ENCODE peak calls at places on chromosomes 4 and X, in ten cellular contexts. J, X, H, F, A, R, I, N, S and V are unnamed samples.

GRCh38 chr4:142600952-142601351 is 245.1 kb downstream of the INPP4B start:
- DNase-seq in X (no peak), H (no peak), S (no peak), I (no peak), A (no peak), J (no peak), N (no peak), R (no peak), F (no peak), V (peak)

GRCh38 chrX:11758400-11759171 is 549 bp downstream of the MSL3 start:
- DNase-seq in A (peak), I (peak), S (peak), J (peak), N (peak), F (peak), X (peak), R (peak), H (peak), V (peak)

GRCh38 chrX:44306336-44306735 is 37.1 kb downstream of the EFHC2 start:
- DNase-seq in F (peak), A (no peak), S (no peak), J (no peak), X (no peak), I (peak), H (peak), R (peak), N (peak), V (peak)

GRCh38 chr4:63275491-63275890 is 1133.8 kb downstream of the TECRL start:
- DNase-seq in J (peak), R (no peak), S (no peak), A (no peak), I (no peak), H (no peak), F (no peak), X (no peak), N (no peak), V (no peak)

GRCh38 chr4:94274912-94275311 is 67.2 kb downstream of the SMARCAD1 start:
- DNase-seq in X (no peak), F (no peak), H (peak), A (no peak), S (no peak), N (no peak), J (no peak), I (peak), R (peak), V (no peak)

GRCh38 chr4:173538148-173538902 is 8.3 kb upstream of the HAND2 start:
- DNase-seq in A (no peak), S (peak), F (no peak), R (peak), X (peak), N (no peak), J (peak), H (no peak), I (no peak), V (no peak)

GRCh38 chr4:102163404-102164140 is 181.7 kb downstream of the SLC39A8 start:
- DNase-seq in S (no peak), J (no peak), N (no peak), X (no peak), A (no peak), H (no peak), R (no peak), F (no peak), I (no peak), V (no peak)

GRCh38 chr4:185669288-185669687 is 134.0 kb upstream of the PDLIM3 start:
- DNase-seq in I (no peak), H (no peak), F (no peak), S (no peak), N (no peak), X (no peak), R (no peak), J (no peak), A (no peak), V (no peak)

GRCh38 chr4:185682236-185682635 is 129.8 kb downstream of the SORBS2 start:
- DNase-seq in H (peak), F (no peak), N (peak), S (no peak), X (no peak), I (peak), J (no peak), A (no peak), R (peak), V (peak)

GRCh38 chr4:14985161-14985560 is 17.1 kb upstream of the CPEB2 start:
- DNase-seq in R (no peak), N (no peak), J (no peak), F (no peak), I (no peak), A (no peak), S (no peak), X (no peak), H (no peak), V (no peak)

GRCh38 chr4:123495530-123495929 is 98.9 kb downstream of the SPRY1 start:
- DNase-seq in S (no peak), X (no peak), F (no peak), N (peak), A (no peak), I (no peak), J (no peak), H (peak), R (peak), V (peak)

GRCh38 chrX:13607356-13607995 is 38.1 kb downstream of the EGFL6 start:
- DNase-seq in N (no peak), R (no peak), F (no peak), X (no peak), I (no peak), H (no peak), S (no peak), J (no peak), A (no peak), V (no peak)

GRCh38 chr4:15337258-15337657 is 90.6 kb upstream of the C1QTNF7 start:
- DNase-seq in A (no peak), I (no peak), J (no peak), H (no peak), F (no peak), S (no peak), X (no peak), R (no peak), N (no peak), V (no peak)

GRCh38 chrX:1249101-1249887 is 19.3 kb upstream of the CSF2RA start:
- DNase-seq in N (peak), S (peak), H (no peak), I (no peak), A (peak), J (no peak), X (peak), F (peak), R (no peak), V (peak)

GRCh38 chr4:126604273-126604867 is 1028.4 kb upstream of the INTU start:
- DNase-seq in F (no peak), X (peak), N (peak), H (peak), A (no peak), R (peak), J (no peak), S (peak), I (peak), V (peak)

GRCh38 chrX:50920132-50920531 is 9.6 kb downstream of the BMP15 start:
- DNase-seq in N (peak), A (no peak), I (peak), R (peak), S (no peak), X (peak), F (no peak), J (no peak), H (peak), V (peak)

GRCh38 chrX:72269671-72270251 is 7.3 kb downstream of the RPS4X start:
- DNase-seq in J (no peak), A (no peak), S (no peak), F (no peak), R (peak), H (peak), N (peak), X (no peak), I (peak), V (peak)

GRCh38 chr4:85051526-85051925 is 85.0 kb upstream of the WDFY3 start:
- DNase-seq in J (no peak), N (no peak), F (no peak), A (no peak), S (no peak), X (no peak), H (no peak), R (no peak), I (no peak), V (no peak)

GRCh38 chr4:10144971-10145370 is 28.4 kb upstream of the WDR1 start:
- DNase-seq in F (no peak), H (no peak), J (no peak), R (no peak), I (no peak), A (no peak), S (no peak), N (no peak), X (no peak), V (no peak)

GRCh38 chr4:181939199-181939945 is 303.8 kb upstream of the TENM3 start:
- DNase-seq in N (no peak), R (no peak), S (no peak), A (no peak), X (peak), H (peak), F (no peak), I (peak), J (no peak), V (no peak)

GRCh38 chrX:10021461-10022272 is 54.5 kb downstream of the CLDN34 start:
- DNase-seq in H (peak), J (no peak), N (no peak), X (no peak), S (no peak), I (no peak), F (no peak), R (peak), A (no peak), V (no peak)

GRCh38 chr4:70734168-70734954 is 12.6 kb downstream of the RUFY3 start:
- DNase-seq in R (peak), J (no peak), I (peak), S (peak), N (peak), H (peak), F (peak), X (no peak), A (no peak), V (peak)

GRCh38 chr4:38026138-38026740 is 66.0 kb downstream of the PTTG2 start:
- DNase-seq in F (no peak), H (no peak), X (no peak), R (no peak), A (no peak), N (no peak), S (no peak), J (no peak), I (no peak), V (no peak)

GRCh38 chr4:94880976-94881375 is 123.2 kb downstream of the BMPR1B start:
- DNase-seq in H (peak), J (no peak), A (no peak), S (no peak), I (peak), N (no peak), X (no peak), R (peak), F (no peak), V (peak)

GRCh38 chr4:123746981-123747380 is 350.4 kb downstream of the SPRY1 start:
- DNase-seq in J (no peak), N (peak), A (no peak), R (no peak), H (no peak), X (peak), S (peak), I (no peak), F (no peak), V (no peak)

GRCh38 chrX:148500428-148501120 is at the start of gene AFF2:
- DNase-seq in H (no peak), J (peak), X (peak), I (peak), R (peak), N (peak), A (no peak), F (no peak), S (peak), V (peak)

GRCh38 chrX:25017667-25018247 is 2.0 kb upstream of the ARX start:
- DNase-seq in I (no peak), X (no peak), H (no peak), N (no peak), R (no peak), S (peak), J (no peak), F (no peak), A (no peak), V (no peak)

DNA sequence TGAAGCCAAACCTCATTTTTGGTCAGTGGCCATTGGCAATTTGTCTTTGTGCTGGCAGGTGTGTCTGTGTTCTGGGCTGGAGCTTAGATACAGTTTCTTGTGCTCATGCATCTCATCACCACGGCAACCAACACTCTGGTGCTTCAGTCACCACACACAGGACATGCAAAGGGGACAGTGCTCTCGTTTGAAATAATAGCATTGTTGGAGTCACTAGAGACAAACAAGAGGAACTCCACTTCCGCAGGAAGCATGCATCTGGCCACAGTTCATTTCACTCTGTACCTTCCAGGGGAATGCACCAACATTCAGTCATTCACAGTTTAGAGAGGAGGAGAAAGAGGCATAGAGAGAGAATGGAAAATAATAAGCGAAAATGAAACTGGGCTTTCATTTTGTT is 267.4 kb downstream of the ANK2 start:
- DNase-seq in F (no peak), N (no peak), R (peak), S (no peak), J (no peak), I (no peak), X (peak), H (no peak), A (no peak), V (no peak)
- H3K4me3 ChIP-seq in F (no peak), N (no peak), R (no peak), S (no peak), J (no peak), I (no peak), X (no peak), H (no peak), A (no peak), V (no peak)

GRCh38 chr4:168264903-168265302 is 53.6 kb downstream of the DDX60 start:
- DNase-seq in I (no peak), X (no peak), R (no peak), S (peak), H (no peak), F (no peak), A (no peak), J (no peak), N (no peak), V (no peak)
- TF ChIP-seq CTCF in I (no peak), X (no peak), R (no peak), S (no peak), H (no peak), F (no peak), A (no peak), J (no peak), N (no peak), V (no peak)

GRCh38 chrX:140501940-140502468 is 2.9 kb downstream of the SOX3 start:
- DNase-seq in N (no peak), R (no peak), A (no peak), J (no peak), H (no peak), I (no peak), S (no peak), F (no peak), X (peak), V (no peak)

GRCh38 chrX:140503230-140503585 is 1.7 kb downstream of the SOX3 start:
- DNase-seq in I (peak), H (no peak), S (no peak), X (no peak), R (no peak), J (no peak), A (no peak), F (no peak), N (no peak), V (no peak)

GRCh38 chrX:140504371-140505324 is at the start of gene SOX3:
- DNase-seq in F (no peak), H (no peak), I (peak), X (peak), N (no peak), S (no peak), R (no peak), J (no peak), A (no peak), V (no peak)

GRCh38 chrX:140502491-140503229 is 2.2 kb downstream of the SOX3 start:
- DNase-seq in X (no peak), A (no peak), J (no peak), I (peak), N (no peak), S (peak), R (no peak), H (no peak), F (no peak), V (no peak)

GRCh38 chrX:140503714-140504351 is 1.0 kb downstream of the SOX3 start:
- DNase-seq in F (no peak), X (peak), J (no peak), R (no peak), N (no peak), S (peak), H (peak), I (peak), A (no peak), V (no peak)
- H3K4me3 ChIP-seq in F (no peak), X (peak), J (peak), R (no peak), N (peak), S (peak), H (peak), I (peak), A (no peak), V (no peak)

GRCh38 chr4:48767055-48767454 is 13.0 kb downstream of the FRYL start:
- DNase-seq in H (no peak), N (no peak), F (no peak), R (no peak), J (no peak), X (peak), A (no peak), I (no peak), S (no peak), V (no peak)
- TF ChIP-seq CTCF in H (no peak), N (peak), F (no peak), R (peak), J (no peak), X (peak), A (no peak), I (peak), S (no peak), V (no peak)

GRCh38 chrX:125202486-125203378 is 116.9 kb upstream of the TEX13C start:
- DNase-seq in R (no peak), X (peak), J (no peak), A (no peak), F (no peak), H (no peak), N (no peak), S (peak), I (no peak), V (no peak)

GRCh38 chrX:125203379-125203736 is 116.3 kb upstream of the TEX13C start:
- DNase-seq in A (no peak), S (peak), X (peak), H (no peak), N (no peak), J (no peak), R (no peak), I (no peak), F (no peak), V (no peak)

GRCh38 chrX:125203737-125204578 is 115.7 kb upstream of the TEX13C start:
- DNase-seq in A (no peak), F (no peak), S (peak), N (no peak), H (no peak), R (no peak), X (peak), I (peak), J (peak), V (no peak)

GRCh38 chrX:125205084-125205917 is 114.4 kb upstream of the TEX13C start:
- DNase-seq in N (peak), I (peak), S (peak), J (peak), H (no peak), A (peak), X (peak), F (peak), R (peak), V (peak)

GRCh38 chrX:125205918-125206665 is 113.6 kb upstream of the TEX13C start:
- DNase-seq in F (peak), N (no peak), X (peak), H (no peak), I (peak), R (no peak), J (no peak), A (no peak), S (peak), V (no peak)
- H3K4me3 ChIP-seq in F (peak), N (peak), X (peak), H (no peak), I (peak), R (no peak), J (peak), A (peak), S (peak), V (no peak)

GRCh38 chr4:121697626-121698025 is 846 bp upstream of the ANXA5 start:
- DNase-seq in N (no peak), F (no peak), H (no peak), S (no peak), X (no peak), R (no peak), I (no peak), J (no peak), A (no peak), V (no peak)

GRCh38 chr4:121698119-121698732 is 1.4 kb upstream of the ANXA5 start:
- DNase-seq in I (no peak), J (no peak), F (no peak), X (no peak), R (no peak), N (no peak), A (no peak), S (no peak), H (no peak), V (no peak)

GRCh38 chr4:121693450-121693849 is 3.3 kb downstream of the ANXA5 start:
- DNase-seq in J (no peak), R (no peak), I (no peak), H (peak), F (no peak), A (no peak), S (peak), N (no peak), X (no peak), V (no peak)

GRCh38 chr4:121696140-121696640 is 590 bp downstream of the ANXA5 start:
- DNase-seq in S (peak), R (peak), X (peak), A (peak), J (peak), H (peak), F (peak), N (peak), I (peak), V (peak)

DNA sequence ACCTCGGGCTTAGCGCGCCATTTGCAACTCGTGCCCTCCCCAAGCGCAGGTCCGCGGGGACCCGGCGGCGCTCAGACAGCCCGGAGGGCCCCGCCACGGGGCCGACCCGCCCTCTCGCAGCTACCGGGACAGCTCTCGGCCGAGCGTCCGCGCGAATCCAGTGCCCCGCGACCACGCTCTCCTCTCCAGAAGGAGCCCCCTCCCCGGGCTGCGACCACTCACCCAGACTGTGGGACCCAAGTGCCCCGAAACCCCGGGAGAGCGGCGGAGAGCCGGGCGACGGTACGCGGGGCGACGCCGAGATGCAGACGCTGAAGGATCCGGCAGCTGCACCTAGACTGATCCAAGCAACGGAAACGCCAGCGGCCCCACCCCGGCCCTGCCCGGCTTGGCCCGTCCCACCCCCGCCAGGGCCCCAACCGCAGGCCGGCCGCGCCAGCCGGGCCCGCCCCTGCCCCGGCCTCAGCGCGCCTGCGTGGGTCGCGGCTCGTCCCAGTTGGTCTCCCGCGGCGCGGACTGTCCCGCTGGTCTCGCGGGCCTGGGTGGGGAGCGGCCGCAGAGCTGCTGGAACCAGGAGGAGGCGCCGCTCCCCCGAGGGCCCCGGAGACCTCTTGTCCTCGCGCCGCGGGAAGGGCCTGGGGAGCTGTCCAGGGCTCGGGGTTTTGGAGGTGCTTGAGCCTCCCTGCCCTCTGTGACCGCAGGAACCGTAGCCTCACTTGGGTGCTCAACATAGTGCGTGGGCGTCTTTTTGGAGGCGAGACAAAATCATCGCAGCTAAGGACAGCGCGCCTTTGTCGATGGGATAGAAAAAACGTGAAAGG is at the start of gene ANXA5:
- DNase-seq in F (peak), A (peak), X (peak), N (peak), R (peak), J (peak), I (peak), H (peak), S (peak), V (peak)
- TF ChIP-seq CTCF in F (no peak), A (no peak), X (peak), N (peak), R (peak), J (no peak), I (peak), H (peak), S (peak), V (peak)

GRCh38 chr4:7066006-7066405 is 1.9 kb downstream of the GRPEL1 start:
- DNase-seq in A (no peak), R (no peak), N (no peak), F (no peak), J (no peak), H (no peak), S (no peak), I (no peak), X (no peak), V (no peak)
- H3K4me3 ChIP-seq in A (peak), R (no peak), N (no peak), F (no peak), J (no peak), H (no peak), S (no peak), I (no peak), X (peak), V (no peak)

GRCh38 chr4:164753873-164754488 is at the start of gene SMIM31:
- DNase-seq in J (no peak), R (no peak), H (no peak), S (no peak), F (peak), N (no peak), I (no peak), X (no peak), A (no peak), V (no peak)

GRCh38 chr4:164748375-164748774 is 5.6 kb upstream of the SMIM31 start:
- DNase-seq in A (no peak), F (no peak), R (peak), N (no peak), H (peak), X (peak), S (peak), J (no peak), I (peak), V (peak)
- TF ChIP-seq CTCF in A (peak), F (peak), R (peak), N (peak), H (peak), X (no peak), S (peak), J (no peak), I (peak), V (peak)

GRCh38 chrX:48972214-48973164 is 845 bp upstream of the KCND1 start:
- DNase-seq in H (peak), A (no peak), X (peak), R (peak), N (peak), S (peak), F (peak), I (peak), J (no peak), V (peak)
- H3K4me3 ChIP-seq in H (peak), A (peak), X (peak), R (peak), N (peak), S (peak), F (peak), I (peak), J (peak), V (peak)